ENCODE peak calls at places on chromosomes 5 and 9, in six cellular contexts. D, B, P, M, H and C are unnamed samples.

GRCh38 chr5:133827001-133827400 is 141.4 kb downstream of the C5orf15 start:
- DNase-seq in D (no peak), B (no peak), P (no peak), M (no peak), H (no peak), C (no peak)

GRCh38 chr5:95709967-95710650 is 21.0 kb upstream of the RHOBTB3 start:
- DNase-seq in D (no peak), B (no peak), P (peak), M (peak), H (no peak), C (no peak)

GRCh38 chr9:22206833-22207232 is 197.7 kb upstream of the CDKN2B start:
- DNase-seq in D (no peak), B (no peak), P (no peak), M (no peak), H (no peak), C (no peak)

GRCh38 chr5:139222346-139222745 is 24.2 kb upstream of the SIL1 start:
- DNase-seq in D (no peak), B (no peak), P (no peak), M (no peak), H (no peak), C (no peak)

GRCh38 chr5:141825241-141825671 is 53.0 kb downstream of the PCDH1 start:
- DNase-seq in D (no peak), B (no peak), P (no peak), M (no peak), H (no peak), C (no peak)

GRCh38 chr5:109316631-109317030 is 93.1 kb downstream of the PJA2 start:
- DNase-seq in D (no peak), B (no peak), P (no peak), M (no peak), H (no peak), C (no peak)

GRCh38 chr5:11724947-11725346 is 179.3 kb downstream of the CTNND2 start:
- DNase-seq in D (no peak), B (no peak), P (no peak), M (no peak), H (no peak), C (no peak)

GRCh38 chr5:31459594-31459993 is 72.3 kb downstream of the DROSHA start:
- DNase-seq in D (no peak), B (no peak), P (no peak), M (no peak), H (no peak), C (no peak)

GRCh38 chr5:150159741-150160179 is 4.1 kb upstream of the PDGFRB start:
- DNase-seq in D (no peak), B (no peak), P (no peak), M (peak), H (no peak), C (peak)

GRCh38 chr9:113431181-113431580 is 20.6 kb downstream of the C9orf43 start:
- DNase-seq in D (no peak), B (no peak), P (no peak), M (no peak), H (peak), C (no peak)

GRCh38 chr5:136712628-136713027 is 347.3 kb upstream of the TRPC7 start:
- DNase-seq in D (no peak), B (no peak), P (no peak), M (no peak), H (no peak), C (no peak)

GRCh38 chr5:77322406-77322805 is 111.9 kb downstream of the PDE8B start:
- DNase-seq in D (no peak), B (no peak), P (no peak), M (no peak), H (no peak), C (no peak)

GRCh38 chr9:94639045-94639995 is at the start of gene FBP1:
- DNase-seq in D (no peak), B (no peak), P (no peak), M (no peak), H (peak), C (peak)

GRCh38 chr5:93421498-93421897 is 159.5 kb downstream of the NR2F1-AS1 start:
- DNase-seq in D (no peak), B (no peak), P (no peak), M (no peak), H (no peak), C (no peak)

GRCh38 chr9:38280251-38280800 is 112.2 kb upstream of the ALDH1B1 start:
- DNase-seq in D (no peak), B (no peak), P (no peak), M (no peak), H (no peak), C (no peak)

GRCh38 chr5:157283434-157283833 is 17.5 kb downstream of the CYFIP2 start:
- DNase-seq in D (no peak), B (peak), P (no peak), M (no peak), H (no peak), C (peak)

GRCh38 chr5:165209101-165209727 is 1703.8 kb downstream of the MAT2B start:
- DNase-seq in D (peak), B (no peak), P (peak), M (peak), H (peak), C (peak)

GRCh38 chr5:150945947-150946346 is 41.2 kb upstream of the ZNF300 start:
- DNase-seq in D (no peak), B (no peak), P (no peak), M (peak), H (no peak), C (no peak)

GRCh38 chr5:61052870-61053269 is 107.9 kb downstream of the NDUFAF2 start:
- DNase-seq in D (peak), B (no peak), P (peak), M (no peak), H (peak), C (no peak)

DNA sequence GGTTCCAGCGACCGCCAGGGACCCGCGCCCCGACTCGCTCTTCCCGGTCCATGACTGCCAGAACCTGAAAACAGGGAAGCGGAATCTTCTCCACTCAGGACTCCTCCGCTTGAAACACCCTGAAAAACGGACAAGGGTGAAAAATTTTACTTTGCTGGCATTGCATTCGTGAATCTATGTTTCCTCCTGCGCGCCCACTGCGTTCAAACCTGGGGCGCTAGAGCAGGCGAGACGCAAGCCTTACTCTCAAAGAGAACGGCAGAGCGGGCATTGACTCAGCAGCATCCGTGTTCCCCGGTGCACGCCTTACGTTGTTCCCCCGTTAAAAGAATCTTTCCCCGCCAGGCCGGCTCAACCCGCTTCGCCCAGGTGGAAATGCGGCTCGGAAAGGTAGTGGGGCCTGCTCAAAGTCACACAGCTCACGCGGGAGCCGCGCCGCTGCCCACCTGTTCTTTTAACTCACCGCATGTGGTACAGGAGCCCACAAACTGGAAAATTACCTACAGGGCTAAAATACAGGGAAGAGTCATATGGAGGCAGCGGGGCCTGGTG is 999 bp upstream of the DRD1 start:
- DNase-seq in D (no peak), B (no peak), P (no peak), M (no peak), H (no peak), C (no peak)
- H3K4me3 ChIP-seq in D (peak), B (no peak), P (no peak), M (no peak), H (no peak), C (no peak)

GRCh38 chr9:87498816-87499454 is 1.3 kb downstream of the DAPK1 start:
- DNase-seq in D (no peak), B (no peak), P (no peak), M (peak), H (peak), C (no peak)

GRCh38 chr9:87497604-87498045 is at the start of gene DAPK1:
- DNase-seq in D (peak), B (no peak), P (peak), M (peak), H (peak), C (no peak)

GRCh38 chr9:87497080-87497603 is 525 bp upstream of the DAPK1 start:
- DNase-seq in D (no peak), B (no peak), P (no peak), M (no peak), H (no peak), C (no peak)

GRCh38 chr9:87499455-87500015 is 1.9 kb downstream of the DAPK1 start:
- DNase-seq in D (no peak), B (no peak), P (no peak), M (no peak), H (peak), C (no peak)

GRCh38 chr9:87498046-87498815 is 564 bp downstream of the DAPK1 start:
- DNase-seq in D (peak), B (no peak), P (peak), M (peak), H (peak), C (no peak)
- TF ChIP-seq CTCF in D (no peak), B (no peak), P (peak), M (no peak), H (peak), C (no peak)

DNA sequence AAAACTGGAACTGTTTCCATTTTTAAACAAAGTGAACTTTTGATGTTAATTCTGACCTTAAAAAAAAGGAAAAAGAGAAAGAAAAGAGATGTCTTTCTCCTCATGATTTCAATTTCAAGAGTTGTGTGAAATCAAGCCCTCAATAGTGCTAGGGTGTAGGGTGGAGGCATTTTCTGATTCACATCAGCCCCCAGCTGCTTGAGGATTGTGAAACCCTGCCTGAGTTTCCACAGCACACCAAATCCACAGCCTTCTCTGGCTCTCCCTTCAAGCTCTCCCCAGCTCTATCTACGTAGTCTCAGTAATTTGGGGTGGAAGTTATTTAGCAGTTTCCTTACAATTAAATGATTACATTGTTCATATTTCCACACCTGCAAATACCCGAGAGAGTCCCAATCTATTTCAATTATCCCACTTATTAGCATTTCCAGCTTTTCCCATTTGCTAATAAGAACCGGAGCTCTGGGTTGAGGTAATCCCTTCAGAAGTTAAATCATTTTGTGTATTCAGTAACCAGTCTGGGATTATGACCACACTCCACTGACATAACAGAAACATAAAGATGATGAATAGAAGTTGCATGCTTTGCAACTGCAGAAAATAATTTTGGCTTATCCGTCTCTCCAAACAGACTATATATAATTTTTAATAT is 54.9 kb downstream of the MTX3 start:
- DNase-seq in D (no peak), B (no peak), P (no peak), M (no peak), H (no peak), C (no peak)
- TF ChIP-seq MYC in D (no peak), B (no peak), P (no peak), M (no peak), H (no peak), C (no peak)

GRCh38 chr9:106859957-106860715 is 2.8 kb upstream of the ZNF462 start:
- DNase-seq in D (peak), B (no peak), P (no peak), M (no peak), H (peak), C (no peak)

GRCh38 chr9:106861585-106862114 is 1.3 kb upstream of the ZNF462 start:
- DNase-seq in D (no peak), B (no peak), P (no peak), M (no peak), H (peak), C (no peak)

GRCh38 chr9:106862946-106863740 is at the start of gene ZNF462:
- DNase-seq in D (peak), B (no peak), P (no peak), M (no peak), H (peak), C (no peak)

GRCh38 chr9:106862115-106862945 is 636 bp upstream of the ZNF462 start:
- DNase-seq in D (peak), B (no peak), P (no peak), M (no peak), H (peak), C (no peak)

DNA sequence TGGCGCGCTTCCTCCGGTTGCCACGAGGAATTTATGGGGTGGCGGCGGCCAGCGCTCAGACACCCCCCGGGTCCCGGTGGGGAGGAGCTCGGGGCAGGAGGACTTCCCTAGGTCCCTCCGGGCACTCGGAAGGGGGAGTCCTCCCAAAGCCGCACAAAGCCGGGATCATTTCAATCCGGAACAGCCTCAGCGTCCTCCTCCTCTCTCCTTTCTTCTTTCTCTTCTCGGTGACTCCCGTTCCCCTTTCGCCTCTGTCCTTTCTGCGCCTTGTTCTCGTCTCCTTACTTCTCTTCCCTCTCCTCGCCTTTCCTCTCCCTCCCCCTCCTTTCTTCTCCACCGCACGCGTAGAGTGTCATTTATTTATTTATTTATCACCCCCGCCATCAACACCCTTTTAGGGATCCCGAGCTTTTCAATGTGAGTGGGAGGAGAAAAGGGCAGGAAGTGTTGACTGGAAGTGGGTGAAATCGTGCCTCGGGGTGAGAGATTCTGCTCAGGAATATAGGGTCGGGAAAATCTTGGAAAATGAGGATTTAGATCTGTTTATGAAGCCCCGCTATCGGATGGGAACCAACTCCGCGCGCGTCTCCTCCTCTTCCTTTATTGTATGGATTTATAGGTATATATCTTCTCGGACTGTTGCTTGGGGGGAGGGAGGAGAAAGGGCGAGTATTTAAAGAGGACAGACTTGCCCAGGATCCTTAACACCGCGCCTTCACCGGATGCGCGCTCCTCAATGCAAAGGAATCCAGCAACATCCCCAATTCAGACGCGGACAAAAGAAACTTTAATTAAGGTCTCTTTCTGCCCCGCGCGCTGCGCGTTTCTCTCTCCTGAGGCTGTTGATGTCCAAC is 2.0 kb upstream of the ZNF462 start:
- DNase-seq in D (no peak), B (no peak), P (no peak), M (no peak), H (peak), C (no peak)
- H3K4me3 ChIP-seq in D (peak), B (no peak), P (no peak), M (no peak), H (peak), C (no peak)

GRCh38 chr5:100623719-100624118 is 88.5 kb downstream of the FAM174A start:
- DNase-seq in D (no peak), B (no peak), P (no peak), M (peak), H (peak), C (peak)
- TF ChIP-seq CTCF in D (peak), B (peak), P (peak), M (no peak), H (peak), C (peak)

GRCh38 chr5:123819818-123820217 is 307.8 kb downstream of the CSNK1G3 start:
- DNase-seq in D (peak), B (no peak), P (peak), M (no peak), H (no peak), C (no peak)
- TF ChIP-seq MYC in D (no peak), B (no peak), P (no peak), M (no peak), H (no peak), C (no peak)

GRCh38 chr5:10601246-10602030 is 37.6 kb downstream of the ANKRD33B start:
- DNase-seq in D (peak), B (no peak), P (peak), M (peak), H (peak), C (no peak)
- H3K4me3 ChIP-seq in D (peak), B (peak), P (no peak), M (no peak), H (no peak), C (no peak)

GRCh38 chr5:127298036-127298429 is 7.4 kb downstream of the MEGF10 start:
- DNase-seq in D (no peak), B (no peak), P (no peak), M (no peak), H (no peak), C (no peak)

GRCh38 chr5:127302509-127302908 is 11.9 kb downstream of the MEGF10 start:
- DNase-seq in D (no peak), B (no peak), P (no peak), M (no peak), H (no peak), C (no peak)

GRCh38 chr5:127297348-127298035 is 6.9 kb downstream of the MEGF10 start:
- DNase-seq in D (no peak), B (no peak), P (no peak), M (no peak), H (no peak), C (no peak)

GRCh38 chr5:127298623-127299022 is 8.0 kb downstream of the MEGF10 start:
- DNase-seq in D (no peak), B (no peak), P (no peak), M (no peak), H (no peak), C (no peak)

GRCh38 chr5:127299678-127300077 is 9.1 kb downstream of the MEGF10 start:
- DNase-seq in D (no peak), B (no peak), P (no peak), M (no peak), H (no peak), C (no peak)
- TF ChIP-seq CTCF in D (no peak), B (no peak), P (no peak), M (no peak), H (no peak), C (no peak)

GRCh38 chr9:8188720-8189407 is 389.3 kb upstream of the DMAC1 start:
- DNase-seq in D (no peak), B (no peak), P (no peak), M (no peak), H (no peak), C (no peak)
- TF ChIP-seq MYC in D (no peak), B (no peak), P (no peak), M (no peak), H (no peak), C (no peak)